ENCODE peak calls at places on chromosomes 2 and 18, in seven cellular contexts. F, Q, H, C, G, P and V are unnamed samples.

GRCh38 chr2:127614731-127615130 is 31.2 kb upstream of the GPR17 start:
- DNase-seq in F (no peak), Q (peak; percentile 2), H (no peak), C (no peak), G (no peak), P (no peak), V (no peak)

GRCh38 chr2:231392431-231393148 is 2.9 kb upstream of the B3GNT7 start:
- DNase-seq in F (no peak), Q (no peak), H (no peak), C (no peak), G (no peak), P (no peak), V (no peak)

GRCh38 chr18:13520306-13520705 is 206.1 kb downstream of the FAM210A start:
- DNase-seq in F (no peak), Q (no peak), H (no peak), C (peak; percentile 67), G (no peak), P (no peak), V (no peak)

GRCh38 chr2:161613161-161613560 is 11.1 kb upstream of the SLC4A10 start:
- DNase-seq in F (no peak), Q (no peak), H (peak; percentile 16), C (no peak), G (no peak), P (no peak), V (no peak)

GRCh38 chr2:143730155-143730949 is 601.1 kb downstream of the ARHGAP15 start:
- DNase-seq in F (no peak), Q (no peak), H (peak; percentile 14), C (no peak), G (no peak), P (no peak), V (peak; percentile 2)

GRCh38 chr2:102063948-102064678 is 72.4 kb downstream of the IL1R2 start:
- DNase-seq in F (no peak), Q (peak; percentile 92), H (peak; percentile 100), C (peak; percentile 93), G (no peak), P (no peak), V (no peak)

GRCh38 chr18:45408218-45408617 is 207.1 kb upstream of the SLC14A2 start:
- DNase-seq in F (no peak), Q (no peak), H (no peak), C (no peak), G (no peak), P (no peak), V (no peak)

GRCh38 chr18:65725421-65726050 is 25.3 kb upstream of the CDH7 start:
- DNase-seq in F (no peak), Q (peak; percentile 66), H (no peak), C (peak; percentile 30), G (peak; percentile 49), P (peak; percentile 48), V (no peak)

GRCh38 chr18:54023471-54023870 is 201.0 kb downstream of the MBD2 start:
- DNase-seq in F (no peak), Q (no peak), H (peak; percentile 90), C (no peak), G (no peak), P (no peak), V (no peak)

GRCh38 chr2:85750509-85751299 is 3.1 kb upstream of the ATOH8 start:
- DNase-seq in F (peak; percentile 46), Q (peak; percentile 75), H (peak; percentile 57), C (peak; percentile 84), G (peak; percentile 85), P (no peak), V (peak; percentile 42)

GRCh38 chr2:20326163-20326780 is 24.4 kb downstream of the PUM2 start:
- DNase-seq in F (no peak), Q (peak; percentile 67), H (peak; percentile 72), C (peak; percentile 34), G (peak; percentile 66), P (no peak), V (no peak)

GRCh38 chr2:26002617-26003310 is 20.5 kb upstream of the KIF3C start:
- DNase-seq in F (no peak), Q (no peak), H (no peak), C (peak; percentile 42), G (no peak), P (no peak), V (no peak)

GRCh38 chr2:238270606-238271005 is 17.8 kb downstream of the PER2 start:
- DNase-seq in F (no peak), Q (no peak), H (no peak), C (peak; percentile 22), G (no peak), P (no peak), V (no peak)

GRCh38 chr2:85695691-85696668 is 1.8 kb downstream of the GNLY start:
- DNase-seq in F (no peak), Q (no peak), H (no peak), C (no peak), G (no peak), P (no peak), V (no peak)

GRCh38 chr2:98498703-98499445 is 54.2 kb downstream of the INPP4A start:
- DNase-seq in F (no peak), Q (no peak), H (no peak), C (no peak), G (no peak), P (no peak), V (no peak)

GRCh38 chr18:7590800-7591560 is 23.9 kb downstream of the PTPRM start:
- DNase-seq in F (no peak), Q (no peak), H (no peak), C (no peak), G (no peak), P (no peak), V (no peak)

GRCh38 chr2:75853441-75853840 is 142.7 kb upstream of the GCFC2 start:
- DNase-seq in F (no peak), Q (no peak), H (no peak), C (no peak), G (no peak), P (no peak), V (no peak)

GRCh38 chr2:85926931-85927527 is 38.2 kb upstream of the ST3GAL5 start:
- DNase-seq in F (no peak), Q (no peak), H (peak; percentile 46), C (no peak), G (no peak), P (no peak), V (no peak)

GRCh38 chr2:54569745-54570296 is 113.7 kb downstream of the SPTBN1 start:
- DNase-seq in F (no peak), Q (no peak), H (no peak), C (no peak), G (no peak), P (no peak), V (no peak)

GRCh38 chr2:105278654-105279053 is 37.1 kb downstream of the GPR45 start:
- DNase-seq in F (no peak), Q (no peak), H (no peak), C (no peak), G (no peak), P (no peak), V (no peak)

GRCh38 chr2:54524236-54524991 is 68.3 kb downstream of the SPTBN1 start:
- DNase-seq in F (no peak), Q (peak; percentile 57), H (peak; percentile 84), C (no peak), G (no peak), P (no peak), V (peak; percentile 20)

GRCh38 chr2:17309186-17309585 is 209.1 kb downstream of the RAD51AP2 start:
- DNase-seq in F (no peak), Q (no peak), H (no peak), C (no peak), G (no peak), P (no peak), V (no peak)

GRCh38 chr2:70118798-70119454 is 31.6 kb downstream of the PCBP1 start:
- DNase-seq in F (no peak), Q (no peak), H (no peak), C (peak; percentile 12), G (peak; percentile 47), P (no peak), V (no peak)

GRCh38 chr2:43890855-43891254 is 52.1 kb downstream of the ABCG8 start:
- DNase-seq in F (no peak), Q (no peak), H (peak; percentile 90), C (no peak), G (no peak), P (no peak), V (no peak)

GRCh38 chr2:120852200-120852815 is 116.6 kb downstream of the GLI2 start:
- DNase-seq in F (no peak), Q (no peak), H (no peak), C (no peak), G (no peak), P (no peak), V (no peak)

GRCh38 chr2:73821227-73821626 is 7.5 kb upstream of the STAMBP start:
- DNase-seq in F (no peak), Q (no peak), H (no peak), C (no peak), G (no peak), P (no peak), V (peak; percentile 42)

GRCh38 chr2:143347303-143347702 is 218.1 kb downstream of the ARHGAP15 start:
- DNase-seq in F (no peak), Q (no peak), H (no peak), C (no peak), G (no peak), P (no peak), V (no peak)

GRCh38 chr18:49304746-49305145 is 155.7 kb downstream of the DYM start:
- DNase-seq in F (no peak), Q (no peak), H (peak; percentile 12), C (no peak), G (no peak), P (no peak), V (no peak)

GRCh38 chr2:113877651-113878594 is 12.0 kb upstream of the ACTR3 start:
- DNase-seq in F (no peak), Q (peak; percentile 46), H (peak; percentile 75), C (no peak), G (no peak), P (no peak), V (no peak)

GRCh38 chr18:335741-336140 is 67.9 kb upstream of the THOC1 start:
- DNase-seq in F (no peak), Q (no peak), H (no peak), C (no peak), G (no peak), P (no peak), V (no peak)

GRCh38 chr18:11247381-11247970 is 98.1 kb upstream of the PIEZO2 start:
- DNase-seq in F (no peak), Q (no peak), H (no peak), C (no peak), G (no peak), P (no peak), V (no peak)

GRCh38 chr18:36440614-36441013 is 143.1 kb downstream of the FHOD3 start:
- DNase-seq in F (no peak), Q (no peak), H (peak; percentile 43), C (no peak), G (no peak), P (no peak), V (no peak)

GRCh38 chr2:232604535-232604934 is 28.9 kb upstream of the EFHD1 start:
- DNase-seq in F (no peak), Q (no peak), H (no peak), C (no peak), G (no peak), P (no peak), V (no peak)

GRCh38 chr2:147174824-147175254 is 670.0 kb upstream of the ACVR2A start:
- DNase-seq in F (no peak), Q (no peak), H (no peak), C (no peak), G (no peak), P (peak; percentile 37), V (no peak)

GRCh38 chr2:11366326-11366741 is 21.9 kb upstream of the ROCK2 start:
- DNase-seq in F (no peak), Q (no peak), H (no peak), C (no peak), G (no peak), P (no peak), V (no peak)

GRCh38 chr2:116669782-116670181 is 1144.7 kb upstream of the DDX18 start:
- DNase-seq in F (no peak), Q (no peak), H (no peak), C (no peak), G (no peak), P (no peak), V (no peak)

GRCh38 chr2:98769784-98770183 is 38.9 kb upstream of the MGAT4A start:
- DNase-seq in F (no peak), Q (no peak), H (no peak), C (no peak), G (no peak), P (no peak), V (no peak)

GRCh38 chr2:191010887-191011885 is 2.8 kb downstream of the STAT1 start:
- DNase-seq in F (no peak), Q (no peak), H (no peak), C (no peak), G (no peak), P (no peak), V (no peak)